ENCODE peak calls at places on chromosomes 16 and 17, in nine cellular contexts. L, I, J, F, Z, G, B, S and Q are unnamed samples.

GRCh38 chr16:30447512-30448226 is 2.0 kb upstream of the SEPHS2 start:
- DNase-seq in L (no peak), I (no peak), J (no peak), F (no peak), Z (no peak), G (no peak), B (no peak), S (no peak), Q (no peak)

GRCh38 chr16:27723711-27724490 is 174.0 kb downstream of the KATNIP start:
- DNase-seq in L (no peak), I (peak; percentile 28), J (no peak), F (no peak), Z (no peak), G (no peak), B (no peak), S (peak; percentile 43), Q (no peak)

GRCh38 chr17:49508061-49508865 is 13.2 kb downstream of the NGFR start:
- DNase-seq in L (no peak), I (no peak), J (no peak), F (no peak), Z (no peak), G (no peak), B (no peak), S (peak; percentile 66), Q (no peak)

GRCh38 chr17:45160505-45161287 is 979 bp upstream of the HEXIM2 start:
- DNase-seq in L (peak; percentile 69), I (peak; percentile 80), J (no peak), F (peak; percentile 58), Z (peak; percentile 61), G (peak; percentile 76), B (peak; percentile 48), S (peak; percentile 94), Q (peak; percentile 74)

GRCh38 chr16:78331749-78332148 is 232.3 kb downstream of the WWOX start:
- DNase-seq in L (no peak), I (peak; percentile 0), J (no peak), F (no peak), Z (no peak), G (no peak), B (no peak), S (no peak), Q (no peak)

GRCh38 chr16:67537270-67537635 is 8.6 kb downstream of the RIPOR1 start:
- DNase-seq in L (peak; percentile 37), I (peak; percentile 79), J (no peak), F (peak; percentile 58), Z (peak; percentile 36), G (peak; percentile 71), B (peak; percentile 47), S (peak; percentile 92), Q (peak; percentile 79)

GRCh38 chr17:8226536-8227237 is 16.3 kb upstream of the AURKB start:
- DNase-seq in L (peak; percentile 96), I (peak; percentile 95), J (peak; percentile 76), F (peak; percentile 32), Z (peak; percentile 91), G (peak; percentile 50), B (peak; percentile 8), S (peak; percentile 90), Q (peak; percentile 52)

GRCh38 chr17:78653382-78653781 is 76.2 kb upstream of the DNAH17 start:
- DNase-seq in L (peak; percentile 31), I (peak; percentile 16), J (no peak), F (no peak), Z (peak; percentile 47), G (no peak), B (no peak), S (no peak), Q (no peak)

GRCh38 chr16:57082664-57083063 is 9.7 kb upstream of the CPNE2 start:
- DNase-seq in L (no peak), I (no peak), J (no peak), F (no peak), Z (no peak), G (no peak), B (no peak), S (no peak), Q (no peak)

GRCh38 chr16:17177242-17177967 is 293.4 kb downstream of the XYLT1 start:
- DNase-seq in L (no peak), I (no peak), J (no peak), F (no peak), Z (peak; percentile 68), G (no peak), B (no peak), S (no peak), Q (no peak)

GRCh38 chr16:12573300-12573699 is 230.4 kb downstream of the CPPED1 start:
- DNase-seq in L (no peak), I (no peak), J (no peak), F (no peak), Z (no peak), G (no peak), B (no peak), S (no peak), Q (no peak)

GRCh38 chr17:48051278-48051677 is 3.1 kb downstream of the NFE2L1 start:
- DNase-seq in L (no peak), I (no peak), J (no peak), F (no peak), Z (no peak), G (no peak), B (no peak), S (peak; percentile 85), Q (no peak)

GRCh38 chr16:57134982-57135381 is 42.6 kb downstream of the CPNE2 start:
- DNase-seq in L (no peak), I (no peak), J (no peak), F (no peak), Z (no peak), G (no peak), B (peak; percentile 22), S (peak; percentile 43), Q (no peak)

GRCh38 chr16:66959645-66960177 is 1.4 kb upstream of the CES3 start:
- DNase-seq in L (no peak), I (no peak), J (no peak), F (no peak), Z (no peak), G (no peak), B (no peak), S (no peak), Q (peak; percentile 26)

GRCh38 chr16:2170587-2171435 is 15.2 kb downstream of the TRAF7 start:
- DNase-seq in L (no peak), I (peak; percentile 51), J (no peak), F (no peak), Z (no peak), G (no peak), B (no peak), S (no peak), Q (no peak)
- H3K4me3 ChIP-seq in L (no peak overlapping the region), I (peak overlapping the region; percentile 57), J (no peak overlapping the region), F (peak overlapping the region; percentile 24), Z (no peak overlapping the region), G (no peak overlapping the region), B (no peak overlapping the region), S (no peak overlapping the region), Q (peak overlapping the region; percentile 43)

GRCh38 chr17:19360772-19361171 is 1.8 kb downstream of the B9D1 start:
- DNase-seq in L (no peak), I (no peak), J (no peak), F (no peak), Z (no peak), G (peak; percentile 43), B (no peak), S (no peak), Q (no peak)

GRCh38 chr17:19362293-19363113 is at the start of gene B9D1:
- DNase-seq in L (peak; percentile 95), I (peak; percentile 93), J (peak; percentile 73), F (peak; percentile 96), Z (peak; percentile 89), G (peak; percentile 97), B (peak; percentile 93), S (peak; percentile 98), Q (peak; percentile 90)

GRCh38 chr17:19361326-19361725 is 1.2 kb downstream of the B9D1 start:
- DNase-seq in L (no peak), I (no peak), J (no peak), F (no peak), Z (no peak), G (peak; percentile 2), B (no peak), S (no peak), Q (no peak)

GRCh38 chr17:19363114-19363438 is 553 bp upstream of the B9D1 start:
- DNase-seq in L (no peak), I (no peak), J (no peak), F (no peak), Z (no peak), G (no peak), B (no peak), S (no peak), Q (no peak)

GRCh38 chr17:19361975-19362292 is 589 bp downstream of the B9D1 start:
- DNase-seq in L (no peak), I (no peak), J (no peak), F (no peak), Z (no peak), G (no peak), B (no peak), S (no peak), Q (no peak)
- H3K4me3 ChIP-seq in L (peak overlapping the region; percentile 57), I (peak overlapping the region; percentile 66), J (peak overlapping the region; percentile 72), F (peak overlapping the region; percentile 76), Z (peak overlapping the region; percentile 77), G (peak overlapping the region; percentile 89), B (peak overlapping the region; percentile 88), S (peak overlapping the region; percentile 85), Q (peak overlapping the region; percentile 96)

DNA sequence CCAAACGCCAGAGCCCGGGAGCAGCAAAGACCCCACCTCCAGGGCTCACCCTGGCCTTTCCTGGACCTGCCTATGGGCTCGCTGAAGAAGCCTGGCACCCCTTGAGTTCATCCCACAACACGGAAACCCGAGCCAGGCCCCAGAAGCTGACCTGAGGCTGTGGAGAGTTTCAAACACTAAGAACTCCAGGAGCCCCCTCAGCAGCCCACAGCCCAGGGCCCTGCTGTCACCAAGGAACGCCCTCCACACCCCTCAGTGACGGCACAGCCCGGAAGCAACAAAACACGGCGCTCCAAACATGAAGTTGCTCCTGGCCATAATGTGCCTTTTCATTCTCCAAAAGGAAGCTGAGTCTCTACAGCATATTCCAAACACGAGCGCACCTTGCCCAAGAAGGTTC is 9.2 kb downstream of the SLC38A10 start:
- DNase-seq in L (no peak), I (no peak), J (no peak), F (no peak), Z (no peak), G (no peak), B (no peak), S (no peak), Q (no peak)
- H3K4me3 ChIP-seq in L (no peak overlapping the region), I (peak overlapping the region; percentile 46), J (no peak overlapping the region), F (peak overlapping the region; percentile 26), Z (no peak overlapping the region), G (peak overlapping the region; percentile 62), B (peak overlapping the region; percentile 69), S (no peak overlapping the region), Q (peak overlapping the region; percentile 62)

GRCh38 chr17:44088254-44088653 is 17.7 kb downstream of the G6PC3 start:
- DNase-seq in L (no peak), I (no peak), J (no peak), F (no peak), Z (no peak), G (no peak), B (no peak), S (no peak), Q (no peak)

GRCh38 chr17:44087319-44087718 is 16.8 kb downstream of the G6PC3 start:
- DNase-seq in L (no peak), I (no peak), J (no peak), F (no peak), Z (no peak), G (no peak), B (no peak), S (no peak), Q (no peak)

GRCh38 chr17:44084921-44085320 is 14.4 kb downstream of the G6PC3 start:
- DNase-seq in L (no peak), I (no peak), J (no peak), F (no peak), Z (no peak), G (no peak), B (no peak), S (no peak), Q (no peak)

GRCh38 chr17:44084131-44084538 is 13.6 kb downstream of the G6PC3 start:
- DNase-seq in L (no peak), I (no peak), J (no peak), F (no peak), Z (no peak), G (no peak), B (no peak), S (no peak), Q (no peak)

GRCh38 chr17:44086364-44087311 is 16.1 kb downstream of the G6PC3 start:
- DNase-seq in L (peak; percentile 85), I (peak; percentile 50), J (peak; percentile 92), F (no peak), Z (peak; percentile 98), G (peak; percentile 60), B (peak; percentile 16), S (no peak), Q (no peak)
- H3K4me3 ChIP-seq in L (no peak overlapping the region), I (no peak overlapping the region), J (no peak overlapping the region), F (no peak overlapping the region), Z (no peak overlapping the region), G (no peak overlapping the region), B (no peak overlapping the region), S (no peak overlapping the region), Q (no peak overlapping the region)